ENCODE peak calls at places on chromosomes 5 and 9, in six cellular contexts. F is dorsolateral prefrontal cortex, C is Calu3, M is fibroblast of lung, Z is mucosa of descending colon, Q is type B pancreatic cell. A is an unnamed sample.

GRCh38 chr9:3992924-3993323 is 306.9 kb downstream of the GLIS3 start:
- DNase-seq in F (no peak), C (no peak), M (peak), Z (no peak), Q (no peak), A (no peak)

GRCh38 chr9:20790721-20791120 is 106.7 kb downstream of the FOCAD start:
- DNase-seq in F (no peak), C (no peak), M (no peak), Z (no peak), Q (no peak), A (no peak)

GRCh38 chr5:98872679-98873078 is 56.1 kb downstream of the CHD1 start:
- DNase-seq in F (no peak), C (peak), M (peak), Z (no peak), Q (no peak), A (no peak)

GRCh38 chr9:69334310-69334709 is 9.3 kb downstream of the ENTREP1 start:
- DNase-seq in F (no peak), C (no peak), M (no peak), Z (no peak), Q (no peak), A (no peak)

GRCh38 chr9:130159814-130160670 is 12.2 kb upstream of the NCS1 start:
- DNase-seq in F (no peak), C (no peak), M (no peak), Z (no peak), Q (no peak), A (no peak)

GRCh38 chr5:72956324-72957140 is 691 bp downstream of the FCHO2 start:
- DNase-seq in F (peak), C (peak), M (peak), Z (peak), Q (peak), A (peak)

GRCh38 chr5:139658501-139658927 is 10.4 kb downstream of the CXXC5 start:
- DNase-seq in F (peak), C (no peak), M (peak), Z (peak), Q (no peak), A (no peak)

GRCh38 chr5:147490989-147491388 is 18.9 kb downstream of the DPYSL3 start:
- DNase-seq in F (no peak), C (no peak), M (peak), Z (no peak), Q (no peak), A (no peak)

GRCh38 chr9:128903871-128904371 is 16.9 kb upstream of the PHYHD1 start:
- DNase-seq in F (no peak), C (no peak), M (peak), Z (no peak), Q (no peak), A (no peak)

GRCh38 chr9:79809477-79809876 is 237.7 kb downstream of the TLE4 start:
- DNase-seq in F (no peak), C (no peak), M (no peak), Z (no peak), Q (no peak), A (no peak)

GRCh38 chr9:16784002-16784401 is 86.5 kb downstream of the BNC2 start:
- DNase-seq in F (no peak), C (no peak), M (no peak), Z (no peak), Q (no peak), A (no peak)

GRCh38 chr5:177403826-177404640 is 3.6 kb upstream of the PFN3 start:
- DNase-seq in F (peak), C (peak), M (peak), Z (peak), Q (peak), A (peak)

GRCh38 chr5:74942622-74943286 is 76.6 kb upstream of the FAM169A start:
- DNase-seq in F (no peak), C (no peak), M (no peak), Z (no peak), Q (no peak), A (no peak)

GRCh38 chr5:56527174-56527573 is 288.2 kb upstream of the MAP3K1 start:
- DNase-seq in F (no peak), C (peak), M (no peak), Z (no peak), Q (no peak), A (no peak)

GRCh38 chr9:90999425-91000397 is 198.1 kb downstream of the SYK start:
- DNase-seq in F (peak), C (no peak), M (peak), Z (no peak), Q (no peak), A (no peak)

GRCh38 chr5:124139477-124139876 is 607.0 kb downstream of the ZNF608 start:
- DNase-seq in F (no peak), C (no peak), M (no peak), Z (no peak), Q (no peak), A (no peak)

GRCh38 chr5:40397976-40398375 is 281.7 kb upstream of the PTGER4 start:
- DNase-seq in F (no peak), C (no peak), M (no peak), Z (no peak), Q (no peak), A (no peak)

GRCh38 chr9:112366591-112366990 is 13.3 kb upstream of the HSDL2 start:
- DNase-seq in F (no peak), C (peak), M (no peak), Z (no peak), Q (no peak), A (no peak)

GRCh38 chr5:14818931-14819790 is 52.4 kb downstream of the ANKH start:
- DNase-seq in F (no peak), C (no peak), M (no peak), Z (no peak), Q (no peak), A (no peak)

GRCh38 chr9:99365233-99365980 is 143.3 kb downstream of the SEC61B start:
- DNase-seq in F (no peak), C (no peak), M (peak), Z (no peak), Q (no peak), A (no peak)
- TF ChIP-seq CTCF in F (no peak), C (no peak), M (no peak), Z (no peak), Q (no peak), A (no peak)

GRCh38 chr5:120055858-120056257 is 408.2 kb upstream of the PRR16 start:
- DNase-seq in F (no peak), C (no peak), M (peak), Z (no peak), Q (no peak), A (no peak)
- TF ChIP-seq CTCF in F (no peak), C (no peak), M (peak), Z (no peak), Q (no peak), A (peak)

GRCh38 chr5:172453206-172453985 is 929 bp downstream of the SH3PXD2B start:
- DNase-seq in F (no peak), C (peak), M (peak), Z (peak), Q (no peak), A (no peak)

GRCh38 chr5:172450861-172451695 is 3.2 kb downstream of the SH3PXD2B start:
- DNase-seq in F (no peak), C (peak), M (no peak), Z (no peak), Q (no peak), A (peak)

GRCh38 chr5:172453986-172454354 is 355 bp downstream of the SH3PXD2B start:
- DNase-seq in F (no peak), C (peak), M (peak), Z (peak), Q (no peak), A (no peak)

GRCh38 chr5:172451771-172452197 is 2.5 kb downstream of the SH3PXD2B start:
- DNase-seq in F (no peak), C (no peak), M (peak), Z (no peak), Q (no peak), A (no peak)

DNA sequence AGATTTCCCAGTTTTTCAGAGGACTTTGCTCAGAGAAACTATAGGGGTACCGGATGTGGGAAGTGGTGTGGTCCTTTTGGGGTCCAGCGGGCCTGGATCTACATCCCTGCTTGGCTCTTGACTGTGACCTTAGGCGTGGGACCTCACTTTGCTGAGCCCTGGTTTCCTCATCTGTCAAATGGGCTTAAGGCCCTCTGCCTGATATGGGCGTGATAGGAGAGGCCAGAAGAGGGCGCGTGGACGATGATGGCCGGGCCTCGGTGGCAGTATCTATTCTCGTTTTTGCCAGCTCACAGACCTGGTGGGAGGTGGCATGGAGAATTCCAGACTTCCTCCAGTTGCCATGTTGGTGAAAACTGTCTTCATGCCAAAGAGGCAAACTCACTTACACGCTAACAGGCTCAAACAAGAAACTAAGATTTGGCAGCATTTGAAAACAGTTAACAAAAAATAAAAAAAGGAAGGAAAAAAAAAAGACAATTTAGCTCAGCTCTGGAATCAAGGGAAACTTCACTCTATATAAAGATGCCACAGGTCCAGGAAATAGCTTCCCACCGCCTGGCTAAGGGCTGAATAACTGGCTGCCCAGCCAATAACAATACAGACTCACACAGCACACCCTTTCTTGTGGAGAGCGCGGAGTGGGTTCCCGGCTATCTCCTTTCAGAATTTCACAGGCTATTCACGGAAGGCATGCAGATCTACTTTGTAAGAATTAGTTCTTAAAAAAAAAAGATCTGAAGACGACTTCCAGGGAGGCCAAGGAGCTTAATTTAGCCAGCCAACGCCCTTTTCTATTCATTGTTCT is 1.7 kb downstream of the SH3PXD2B start:
- DNase-seq in F (no peak), C (peak), M (peak), Z (no peak), Q (no peak), A (no peak)
- TF ChIP-seq CTCF in F (no peak), C (no peak), M (peak), Z (no peak), Q (no peak), A (peak)

GRCh38 chr5:58965677-58966414 is 383.0 kb downstream of the RAB3C start:
- DNase-seq in F (no peak), C (no peak), M (no peak), Z (no peak), Q (no peak), A (no peak)
- TF ChIP-seq CTCF in F (no peak), C (no peak), M (no peak), Z (no peak), Q (no peak), A (no peak)

GRCh38 chr9:7186175-7186574 is 428.4 kb downstream of the KDM4C start:
- DNase-seq in F (no peak), C (no peak), M (no peak), Z (no peak), Q (no peak), A (no peak)
- TF ChIP-seq CTCF in F (no peak), C (no peak), M (peak), Z (peak), Q (peak), A (peak)

DNA sequence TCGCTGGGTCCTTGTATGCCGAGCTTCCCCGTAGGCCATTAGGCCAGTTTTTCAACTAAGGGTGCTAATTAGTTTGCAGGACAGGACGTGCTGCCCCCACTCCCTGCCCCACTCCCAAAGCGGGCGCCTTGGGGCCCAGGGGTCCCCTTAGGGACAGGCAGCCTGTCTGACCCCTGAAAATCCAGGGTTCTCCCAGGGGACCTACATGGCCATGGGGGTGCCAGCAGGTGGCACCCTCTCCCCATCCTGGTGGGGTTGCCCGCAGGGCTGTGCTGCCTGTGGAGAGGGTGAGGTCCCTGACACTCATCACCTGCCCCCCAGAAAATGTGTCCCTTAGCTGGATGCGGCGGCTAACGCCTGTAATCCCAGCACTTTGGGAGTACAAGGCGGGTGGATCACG is 8.5 kb upstream of the CCDC187 start:
- DNase-seq in F (no peak), C (peak), M (peak), Z (no peak), Q (no peak), A (peak)
- TF ChIP-seq CTCF in F (peak), C (peak), M (peak), Z (peak), Q (peak), A (peak)

DNA sequence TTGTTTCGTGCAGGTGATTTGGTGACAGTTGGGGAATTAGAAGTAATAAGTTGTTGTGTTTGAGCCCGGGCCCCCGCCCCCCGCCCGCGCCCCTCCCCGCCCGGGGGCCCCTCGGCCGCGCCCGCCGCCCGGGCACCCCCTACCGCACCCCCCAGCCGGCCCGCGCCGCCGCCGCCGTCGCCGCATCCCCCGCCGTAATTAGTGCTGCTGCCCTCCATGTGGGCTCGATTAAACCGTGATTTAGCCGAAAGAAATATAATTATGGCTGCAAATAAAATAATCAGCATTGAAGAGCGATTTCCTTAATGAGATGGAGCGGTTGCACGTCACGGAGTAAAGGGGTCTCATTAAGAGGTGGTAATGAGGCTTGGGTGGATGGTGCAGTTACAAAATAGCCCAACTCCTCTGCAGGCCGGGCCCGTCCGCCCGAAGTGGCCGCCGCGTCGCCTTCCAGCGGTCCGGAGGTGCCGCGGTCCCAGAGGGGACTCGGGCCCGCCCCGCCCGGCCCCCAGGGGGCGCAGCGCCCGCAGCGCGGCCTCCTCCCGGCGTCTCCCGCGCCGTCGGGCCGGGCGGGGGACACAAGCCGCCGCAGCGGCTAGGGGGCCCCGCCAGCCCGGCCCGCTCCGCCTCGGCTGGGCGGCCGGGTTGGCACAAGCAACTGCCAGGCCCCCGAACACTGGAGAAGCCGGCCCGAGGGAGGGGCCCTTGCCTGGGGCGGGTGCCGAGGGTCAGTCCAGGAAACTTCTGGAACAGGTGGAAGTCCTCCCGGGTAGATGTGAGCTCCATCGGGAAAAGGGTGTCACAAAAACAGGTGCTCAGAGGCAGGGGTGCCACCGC is 6.9 kb upstream of the OTP start:
- DNase-seq in F (no peak), C (peak), M (no peak), Z (no peak), Q (peak), A (peak)
- TF ChIP-seq CTCF in F (peak), C (peak), M (peak), Z (peak), Q (peak), A (peak)

DNA sequence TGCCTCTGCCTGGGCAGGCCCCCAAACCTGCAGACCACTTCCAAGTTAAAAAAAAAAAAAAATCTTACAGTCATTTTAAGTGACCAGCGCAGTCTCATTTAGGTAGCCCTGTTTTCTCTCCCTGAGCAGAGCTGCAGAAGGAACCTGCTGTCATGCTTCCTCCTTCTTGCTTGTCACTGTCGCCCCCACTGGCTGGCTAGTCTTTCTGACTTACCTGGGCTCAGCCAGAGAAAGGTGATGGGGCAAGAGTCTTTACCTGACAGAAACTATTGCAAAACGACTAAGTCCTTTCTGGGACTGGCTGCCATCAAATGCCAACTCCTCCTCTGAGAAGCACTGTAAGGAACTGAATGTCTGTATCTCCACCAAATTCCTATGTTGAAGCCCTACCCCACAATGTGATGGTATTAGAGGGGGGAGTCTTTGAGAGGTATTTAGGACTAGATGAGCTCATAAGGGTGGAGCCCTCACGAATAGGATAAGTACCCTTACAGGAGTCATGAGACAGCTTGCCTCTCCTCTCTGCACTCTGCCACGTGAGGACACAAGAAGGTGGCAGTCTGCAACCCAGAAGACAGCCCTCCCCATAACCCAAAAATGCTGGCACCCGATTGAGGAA is 58.4 kb upstream of the SHC3 start:
- DNase-seq in F (no peak), C (no peak), M (no peak), Z (no peak), Q (no peak), A (no peak)
- TF ChIP-seq CTCF in F (no peak), C (no peak), M (no peak), Z (no peak), Q (no peak), A (no peak)

DNA sequence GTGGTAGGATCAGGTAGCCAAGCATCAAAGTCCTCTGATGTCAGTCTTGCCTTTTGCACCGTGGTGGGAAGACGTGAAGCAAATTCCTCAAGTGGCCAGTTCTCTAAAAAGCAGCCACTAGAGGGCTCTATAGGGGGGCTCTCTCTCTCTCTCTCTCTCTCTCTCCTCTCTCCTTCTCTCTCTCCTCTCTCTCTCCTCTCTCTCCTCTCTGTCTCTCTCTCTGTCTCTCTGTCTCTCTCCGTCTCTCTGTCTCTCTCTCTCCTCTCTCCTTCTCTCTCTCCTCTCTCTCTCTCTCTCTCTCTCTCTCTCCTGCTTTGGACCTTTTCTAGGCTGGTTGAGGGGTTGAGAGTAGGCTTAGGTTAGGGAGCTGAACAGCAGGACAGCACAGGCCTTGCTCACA is 13.9 kb upstream of the OSMR start:
- DNase-seq in F (no peak), C (no peak), M (peak), Z (no peak), Q (no peak), A (peak)
- TF ChIP-seq CTCF in F (peak), C (peak), M (peak), Z (no peak), Q (peak), A (peak)

DNA sequence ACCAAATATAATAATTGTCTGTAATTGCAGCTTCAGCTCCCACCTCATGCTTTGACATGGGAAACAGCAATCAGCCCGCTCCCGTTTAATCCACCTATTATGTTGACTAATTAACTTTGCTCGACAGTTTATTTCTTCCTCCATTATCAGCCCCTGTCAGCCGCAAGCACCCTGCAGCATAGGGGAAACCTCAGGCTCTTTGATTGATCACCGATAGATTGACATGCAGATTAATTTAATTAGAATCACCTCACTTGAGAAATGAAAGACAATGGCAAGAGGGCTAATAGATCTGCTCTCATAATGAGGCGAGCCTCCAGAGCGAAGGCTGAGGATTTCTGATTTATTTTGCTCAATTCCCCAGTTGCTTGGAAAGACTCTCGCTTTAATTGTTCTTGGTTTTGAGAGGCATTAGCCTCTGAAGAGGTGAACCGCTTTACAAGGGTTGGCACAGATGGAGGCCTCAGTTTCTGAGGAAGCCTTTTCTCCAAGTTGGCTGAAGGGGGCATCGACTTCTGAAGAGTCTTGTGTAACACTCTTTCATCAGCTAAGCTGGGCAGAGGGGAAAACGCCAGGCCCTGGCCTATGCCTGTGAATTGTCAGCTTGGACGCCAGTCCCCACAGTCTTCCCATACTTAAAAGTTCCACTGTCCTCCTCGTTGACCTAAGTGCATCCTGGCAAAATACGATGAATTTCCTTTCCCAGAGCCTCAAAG is 275.4 kb downstream of the EBF1 start:
- DNase-seq in F (no peak), C (no peak), M (no peak), Z (no peak), Q (no peak), A (no peak)
- TF ChIP-seq CTCF in F (no peak), C (no peak), M (no peak), Z (no peak), Q (no peak), A (no peak)